ENCODE peak calls at places on chromosomes 12 and 14, in nine cellular contexts. J is DMS79 treated with DMSO at 0.1 percent for 48 hours; I is SW480; X is fibroblast of pulmonary artery; L is A549; H is stimulated activated CD8-positive, alpha-beta memory T cell treated with anti-CD3 and anti-CD28 coated beads, Interleukin-4, amount 100 ng/mL, for 4 hours; Q is Right ventricle myocardium inferior; P is GM03348; O is GM10248. N is an unnamed sample.

GRCh38 chr12:49557917-49558215 is 10.1 kb downstream of the MCRS1 start:
- DNase-seq in J (no peak), P (no peak), L (peak; percentile 58), H (no peak), I (peak; percentile 54), O (no peak), X (no peak), Q (peak; percentile 50), N (peak; percentile 55)

GRCh38 chr14:101824339-101824727 is 62.8 kb downstream of the PPP2R5C start:
- DNase-seq in L (no peak), I (no peak), J (no peak), X (no peak), O (no peak), P (no peak), Q (no peak), H (no peak), N (no peak)

GRCh38 chr14:50859296-50859624 is 12.6 kb upstream of the ABHD12B start:
- DNase-seq in P (no peak), I (no peak), X (no peak), H (no peak), Q (no peak), L (no peak), J (no peak), O (no peak), N (peak; percentile 74)

GRCh38 chr14:52835122-52835903 is 43.9 kb upstream of the GNPNAT1 start:
- DNase-seq in I (no peak), Q (no peak), P (peak; percentile 84), J (peak; percentile 95), H (no peak), X (peak; percentile 63), O (no peak), L (peak; percentile 87), N (peak; percentile 65)

GRCh38 chr12:7788316-7788689 is 899 bp upstream of the NANOG start:
- DNase-seq in H (no peak), X (no peak), L (no peak), J (no peak), P (no peak), O (no peak), I (no peak), Q (no peak), N (no peak)

GRCh38 chr12:107440596-107440995 is 245.0 kb upstream of the PWP1 start:
- DNase-seq in L (no peak), I (no peak), H (no peak), P (no peak), O (no peak), J (no peak), X (no peak), Q (no peak), N (no peak)

GRCh38 chr12:53758081-53758769 is 6.4 kb upstream of the CISTR start:
- DNase-seq in H (no peak), O (no peak), Q (no peak), P (no peak), I (no peak), X (no peak), L (no peak), J (no peak), N (no peak)

GRCh38 chr14:106843376-106843775 is 1317.0 kb downstream of the TMEM121 start:
- DNase-seq in L (no peak), Q (no peak), J (no peak), P (no peak), I (peak; percentile 45), X (no peak), O (no peak), H (no peak), N (no peak)

GRCh38 chr14:85576848-85577541 is 47.1 kb downstream of the FLRT2 start:
- DNase-seq in J (no peak), P (no peak), O (no peak), X (no peak), Q (no peak), H (no peak), I (no peak), L (no peak), N (peak; percentile 19)

GRCh38 chr12:28222081-28222700 is 31.9 kb downstream of the CCDC91 start:
- DNase-seq in X (no peak), L (no peak), P (no peak), H (peak; percentile 40), J (no peak), I (peak; percentile 32), O (no peak), Q (peak; percentile 46), N (no peak)

N was measured in osteoblast.